ENCODE peak calls at places on chromosome X, in four cellular contexts. One of them, this sample, is unnamed.

GRCh38 chrX:105315301-105315700 is 94.8 kb upstream of the TEX13A start:
- DNase-seq in HCT116: no peak
- DNase-seq in GM12878: no peak
- DNase-seq in neural progenitor cell: no peak
- DNase-seq in this sample: peak; percentile 64

GRCh38 chrX:41333744-41333993 is 293 bp upstream of the DDX3X start:
- DNase-seq in HCT116: peak; percentile 81
- DNase-seq in GM12878: peak; percentile 91
- DNase-seq in neural progenitor cell: peak; percentile 90
- DNase-seq in this sample: peak; percentile 92

GRCh38 chrX:64176876-64177275 is 28.6 kb downstream of the AMER1 start:
- DNase-seq in HCT116: no peak
- DNase-seq in GM12878: no peak
- DNase-seq in neural progenitor cell: no peak
- DNase-seq in this sample: no peak

GRCh38 chrX:104921606-104922205 is 298.8 kb downstream of the TEX13A start:
- DNase-seq in HCT116: no peak
- DNase-seq in GM12878: no peak
- DNase-seq in neural progenitor cell: no peak
- DNase-seq in this sample: no peak

GRCh38 chrX:149568701-149569296 is 18.5 kb downstream of the MAGEA9B start:
- DNase-seq in HCT116: no peak
- DNase-seq in GM12878: no peak
- DNase-seq in neural progenitor cell: no peak
- DNase-seq in this sample: no peak

GRCh38 chrX:14903891-14904290 is 30.7 kb downstream of the MOSPD2 start:
- DNase-seq in HCT116: no peak
- DNase-seq in GM12878: no peak
- DNase-seq in neural progenitor cell: no peak
- DNase-seq in this sample: no peak

GRCh38 chrX:9464435-9465371 is at the start of gene TBL1X:
- DNase-seq in HCT116: no peak
- DNase-seq in GM12878: no peak
- DNase-seq in neural progenitor cell: peak; percentile 71
- DNase-seq in this sample: peak; percentile 28

GRCh38 chrX:68822641-68823410 is 6.0 kb upstream of the EFNB1 start:
- DNase-seq in HCT116: peak; percentile 23
- DNase-seq in GM12878: no peak
- DNase-seq in neural progenitor cell: peak; percentile 72
- DNase-seq in this sample: peak; percentile 59

GRCh38 chrX:68826113-68826980 is 2.5 kb upstream of the EFNB1 start:
- DNase-seq in HCT116: no peak
- DNase-seq in GM12878: no peak
- DNase-seq in neural progenitor cell: no peak
- DNase-seq in this sample: no peak

GRCh38 chrX:14672611-14673172 is 143.4 kb downstream of the GLRA2 start:
- DNase-seq in HCT116: no peak
- DNase-seq in GM12878: no peak
- DNase-seq in neural progenitor cell: no peak
- DNase-seq in this sample: no peak

GRCh38 chrX:66200855-66201795 is 37.1 kb downstream of the HEPH start:
- DNase-seq in HCT116: no peak
- DNase-seq in GM12878: no peak
- DNase-seq in neural progenitor cell: no peak
- DNase-seq in this sample: no peak

GRCh38 chrX:63889001-63889400 is 104.0 kb upstream of the ARHGEF9 start:
- DNase-seq in HCT116: no peak
- DNase-seq in GM12878: no peak
- DNase-seq in neural progenitor cell: no peak
- DNase-seq in this sample: peak; percentile 4

GRCh38 chrX:2252331-2253065 is 248.3 kb downstream of the DHRSX start:
- DNase-seq in HCT116: no peak
- DNase-seq in GM12878: no peak
- DNase-seq in neural progenitor cell: no peak
- DNase-seq in this sample: no peak

GRCh38 chrX:41688835-41689234 is at the start of gene GPR34:
- DNase-seq in HCT116: no peak
- DNase-seq in GM12878: no peak
- DNase-seq in neural progenitor cell: no peak
- DNase-seq in this sample: no peak

GRCh38 chrX:65596270-65596669 is 61.7 kb upstream of the LAS1L start:
- DNase-seq in HCT116: no peak
- DNase-seq in GM12878: peak; percentile 43
- DNase-seq in neural progenitor cell: no peak
- DNase-seq in this sample: peak; percentile 66

GRCh38 chrX:134186362-134187121 is 50.4 kb upstream of the CCDC160 start:
- DNase-seq in HCT116: no peak
- DNase-seq in GM12878: peak; percentile 21
- DNase-seq in neural progenitor cell: peak; percentile 16
- DNase-seq in this sample: no peak

GRCh38 chrX:1442016-1442665 is 10.6 kb downstream of the ASMTL start:
- DNase-seq in HCT116: no peak
- DNase-seq in GM12878: no peak
- DNase-seq in neural progenitor cell: no peak
- DNase-seq in this sample: no peak

GRCh38 chrX:45428816-45429215 is 228.1 kb upstream of the DIPK2B start:
- DNase-seq in HCT116: no peak
- DNase-seq in GM12878: no peak
- DNase-seq in neural progenitor cell: no peak
- DNase-seq in this sample: no peak

GRCh38 chrX:19628006-19628575 is 112.8 kb upstream of the MAP3K15 start:
- DNase-seq in HCT116: no peak
- DNase-seq in GM12878: no peak
- DNase-seq in neural progenitor cell: no peak
- DNase-seq in this sample: no peak

GRCh38 chrX:119693032-119693995 is at the start of gene SEPTIN6:
- DNase-seq in HCT116: peak; percentile 51
- DNase-seq in GM12878: no peak
- DNase-seq in neural progenitor cell: peak; percentile 78
- DNase-seq in this sample: peak; percentile 58

GRCh38 chrX:24081661-24082154 is 27.0 kb downstream of the EIF2S3 start:
- DNase-seq in HCT116: peak; percentile 50
- DNase-seq in GM12878: no peak
- DNase-seq in neural progenitor cell: peak; percentile 64
- DNase-seq in this sample: peak; percentile 45

GRCh38 chrX:1390621-1391369 is 1.1 kb downstream of the SLC25A6 start:
- DNase-seq in HCT116: no peak
- DNase-seq in GM12878: no peak
- DNase-seq in neural progenitor cell: peak; percentile 36
- DNase-seq in this sample: no peak

GRCh38 chrX:114675365-114675764 is 91.5 kb downstream of the HTR2C start:
- DNase-seq in HCT116: no peak
- DNase-seq in GM12878: no peak
- DNase-seq in neural progenitor cell: no peak
- DNase-seq in this sample: peak; percentile 0

GRCh38 chrX:79094075-79094832 is 50.2 kb upstream of the GPR174 start:
- DNase-seq in HCT116: no peak
- DNase-seq in GM12878: no peak
- DNase-seq in neural progenitor cell: no peak
- DNase-seq in this sample: no peak

GRCh38 chrX:53047228-53047627 is 1.4 kb upstream of the GPR173 start:
- DNase-seq in HCT116: no peak
- DNase-seq in GM12878: no peak
- DNase-seq in neural progenitor cell: no peak
- DNase-seq in this sample: no peak

GRCh38 chrX:65300104-65300809 is 234.3 kb downstream of the LAS1L start:
- DNase-seq in HCT116: no peak
- DNase-seq in GM12878: no peak
- DNase-seq in neural progenitor cell: peak; percentile 63
- DNase-seq in this sample: no peak

GRCh38 chrX:106862972-106863688 is 40.0 kb downstream of the RIPPLY1 start:
- DNase-seq in HCT116: peak; percentile 1
- DNase-seq in GM12878: no peak
- DNase-seq in neural progenitor cell: peak; percentile 29
- DNase-seq in this sample: no peak

GRCh38 chrX:3548743-3549441 is 164.6 kb downstream of the PRKX start:
- DNase-seq in HCT116: peak; percentile 7
- DNase-seq in GM12878: no peak
- DNase-seq in neural progenitor cell: peak; percentile 20
- DNase-seq in this sample: peak; percentile 80

GRCh38 chrX:3550160-3550765 is 163.2 kb downstream of the PRKX start:
- DNase-seq in HCT116: no peak
- DNase-seq in GM12878: no peak
- DNase-seq in neural progenitor cell: peak; percentile 3
- DNase-seq in this sample: peak; percentile 1

GRCh38 chrX:3545901-3546300 is 167.5 kb downstream of the PRKX start:
- DNase-seq in HCT116: no peak
- DNase-seq in GM12878: no peak
- DNase-seq in neural progenitor cell: no peak
- DNase-seq in this sample: no peak

GRCh38 chrX:3550871-3551270 is 162.6 kb downstream of the PRKX start:
- DNase-seq in HCT116: no peak
- DNase-seq in GM12878: no peak
- DNase-seq in neural progenitor cell: no peak
- DNase-seq in this sample: no peak

GRCh38 chrX:3549442-3549875 is 164.0 kb downstream of the PRKX start:
- DNase-seq in HCT116: no peak
- DNase-seq in GM12878: no peak
- DNase-seq in neural progenitor cell: peak; percentile 16
- DNase-seq in this sample: no peak
- H2AFZ ChIP-seq in HCT116: no peak overlapping the region
- H2AFZ ChIP-seq in GM12878: no peak overlapping the region
- H2AFZ ChIP-seq in neural progenitor cell: peak overlapping the region; percentile 37
- H2AFZ ChIP-seq in this sample: peak overlapping the region; percentile 38

GRCh38 chrX:147914609-147915008 is 2.9 kb downstream of the FMR1 start:
- DNase-seq in HCT116: no peak
- DNase-seq in GM12878: no peak
- DNase-seq in neural progenitor cell: no peak
- DNase-seq in this sample: no peak

GRCh38 chrX:147913570-147913969 is 1.9 kb downstream of the FMR1 start:
- DNase-seq in HCT116: no peak
- DNase-seq in GM12878: no peak
- DNase-seq in neural progenitor cell: no peak
- DNase-seq in this sample: no peak

GRCh38 chrX:147910607-147911006 is 1.1 kb upstream of the FMR1 start:
- DNase-seq in HCT116: no peak
- DNase-seq in GM12878: no peak
- DNase-seq in neural progenitor cell: no peak
- DNase-seq in this sample: no peak

GRCh38 chrX:147912093-147912801 is 528 bp downstream of the FMR1 start:
- DNase-seq in HCT116: no peak
- DNase-seq in GM12878: no peak
- DNase-seq in neural progenitor cell: peak; percentile 53
- DNase-seq in this sample: peak; percentile 41

DNA sequence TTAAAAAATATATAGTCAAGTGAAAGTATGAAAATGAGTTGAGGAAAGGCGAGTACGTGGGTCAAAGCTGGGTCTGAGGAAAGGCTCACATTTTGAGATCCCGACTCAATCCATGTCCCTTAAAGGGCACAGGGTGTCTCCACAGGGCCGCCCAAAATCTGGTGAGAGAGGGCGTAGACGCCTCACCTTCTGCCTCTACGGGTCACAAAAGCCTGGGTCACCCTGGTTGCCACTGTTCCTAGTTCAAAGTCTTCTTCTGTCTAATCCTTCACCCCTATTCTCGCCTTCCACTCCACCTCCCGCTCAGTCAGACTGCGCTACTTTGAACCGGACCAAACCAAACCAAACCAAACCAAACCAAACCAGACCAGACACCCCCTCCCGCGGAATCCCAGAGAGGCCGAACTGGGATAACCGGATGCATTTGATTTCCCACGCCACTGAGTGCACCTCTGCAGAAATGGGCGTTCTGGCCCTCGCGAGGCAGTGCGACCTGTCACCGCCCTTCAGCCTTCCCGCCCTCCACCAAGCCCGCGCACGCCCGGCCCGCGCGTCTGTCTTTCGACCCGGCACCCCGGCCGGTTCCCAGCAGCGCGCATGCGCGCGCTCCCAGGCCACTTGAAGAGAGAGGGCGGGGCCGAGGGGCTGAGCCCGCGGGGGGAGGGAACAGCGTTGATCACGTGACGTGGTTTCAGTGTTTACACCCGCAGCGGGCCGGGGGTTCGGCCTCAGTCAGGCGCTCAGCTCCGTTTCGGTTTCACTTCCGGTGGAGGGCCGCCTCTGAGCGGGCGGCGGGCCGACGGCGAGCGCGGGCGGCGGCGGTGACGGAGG is at the start of gene FMR1:
- DNase-seq in HCT116: peak; percentile 67
- DNase-seq in GM12878: peak; percentile 60
- DNase-seq in neural progenitor cell: peak; percentile 95
- DNase-seq in this sample: peak; percentile 82
- TF ChIP-seq CTCF in HCT116: no peak
- TF ChIP-seq CTCF in GM12878: no peak
- TF ChIP-seq CTCF in neural progenitor cell: no peak
- TF ChIP-seq CTCF in this sample: no peak

DNA sequence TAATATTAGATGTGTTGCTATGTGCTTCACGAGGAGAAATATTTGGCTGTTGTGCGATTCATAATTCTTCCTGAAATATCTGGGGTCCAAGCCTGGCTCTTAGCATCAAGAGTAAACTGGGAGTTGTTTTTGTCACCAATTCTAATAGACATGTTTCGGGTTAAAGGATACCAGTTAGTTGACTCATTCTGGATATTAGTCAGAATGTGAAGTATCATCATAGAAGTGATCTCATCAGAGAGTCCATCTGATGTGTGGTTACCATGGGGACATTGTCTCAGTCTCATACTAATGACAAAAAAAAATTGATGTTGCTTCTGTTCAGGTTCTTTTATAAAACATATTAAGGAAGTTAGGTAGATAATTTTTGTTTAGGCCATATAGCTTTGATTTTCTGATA is 57.2 kb upstream of the MTMR1 start:
- DNase-seq in HCT116: no peak
- DNase-seq in GM12878: peak; percentile 5
- DNase-seq in neural progenitor cell: no peak
- DNase-seq in this sample: peak; percentile 58
- H3K9ac ChIP-seq in HCT116: no peak overlapping the region
- H3K9ac ChIP-seq in GM12878: no peak overlapping the region
- H3K9ac ChIP-seq in neural progenitor cell: no peak overlapping the region
- H3K9ac ChIP-seq in this sample: no peak overlapping the region

GRCh38 chrX:40009890-40010289 is 87.9 kb downstream of the BCOR start:
- DNase-seq in HCT116: no peak
- DNase-seq in GM12878: no peak
- DNase-seq in neural progenitor cell: peak; percentile 28
- DNase-seq in this sample: no peak

GRCh38 chrX:40007746-40008705 is 89.7 kb downstream of the BCOR start:
- DNase-seq in HCT116: no peak
- DNase-seq in GM12878: no peak
- DNase-seq in neural progenitor cell: peak; percentile 49
- DNase-seq in this sample: no peak

GRCh38 chrX:40010550-40011364 is 87.0 kb downstream of the BCOR start:
- DNase-seq in HCT116: no peak
- DNase-seq in GM12878: no peak
- DNase-seq in neural progenitor cell: peak; percentile 58
- DNase-seq in this sample: no peak

GRCh38 chrX:40008841-40009461 is 88.8 kb downstream of the BCOR start:
- DNase-seq in HCT116: no peak
- DNase-seq in GM12878: no peak
- DNase-seq in neural progenitor cell: peak; percentile 72
- DNase-seq in this sample: peak; percentile 23

DNA sequence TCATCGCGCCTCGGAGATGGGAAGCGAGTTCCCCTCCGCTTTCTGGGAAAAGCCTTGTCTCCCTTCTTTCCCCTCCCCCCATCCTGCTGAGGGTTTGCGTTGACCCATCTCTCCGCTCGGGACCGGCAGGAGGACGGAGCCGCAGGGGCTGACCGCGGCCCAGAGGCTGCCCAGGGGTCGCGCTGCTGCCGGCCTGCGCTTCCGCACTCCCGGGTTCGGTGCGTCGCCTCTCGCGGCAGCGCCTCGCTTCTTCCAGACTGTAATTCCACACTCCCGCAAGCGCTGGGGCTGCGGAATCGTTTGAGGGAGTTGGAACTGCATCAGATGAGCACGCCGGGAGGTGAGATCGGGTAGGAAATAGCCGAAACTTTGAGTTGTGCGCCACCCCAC is 88.3 kb downstream of the BCOR start:
- DNase-seq in HCT116: no peak
- DNase-seq in GM12878: no peak
- DNase-seq in neural progenitor cell: peak; percentile 75
- DNase-seq in this sample: no peak
- H2AFZ ChIP-seq in HCT116: no peak overlapping the region
- H2AFZ ChIP-seq in GM12878: no peak overlapping the region
- H2AFZ ChIP-seq in neural progenitor cell: no peak overlapping the region
- H2AFZ ChIP-seq in this sample: no peak overlapping the region